ENCODE peak calls at places on chromosomes 5 and 9, in four cellular contexts. One of them, this sample, is unnamed.

GRCh38 chr5:143306040-143306439 is 97.4 kb downstream of the NR3C1 start:
- DNase-seq in HepG2: no peak
- DNase-seq in K562: no peak
- DNase-seq in GM12878: no peak
- DNase-seq in this sample: no peak

GRCh38 chr5:64811050-64811640 is 42.4 kb downstream of the CWC27 start:
- DNase-seq in HepG2: peak
- DNase-seq in K562: peak
- DNase-seq in GM12878: peak
- DNase-seq in this sample: no peak

GRCh38 chr5:91556-92263 is at the start of gene PLEKHG4B:
- DNase-seq in HepG2: no peak
- DNase-seq in K562: no peak
- DNase-seq in GM12878: no peak
- DNase-seq in this sample: peak

GRCh38 chr9:94717656-94718225 is 8.8 kb upstream of the AOPEP start:
- DNase-seq in HepG2: no peak
- DNase-seq in K562: no peak
- DNase-seq in GM12878: no peak
- DNase-seq in this sample: no peak

GRCh38 chr5:39200081-39200480 is 19.3 kb downstream of the FYB1 start:
- DNase-seq in HepG2: no peak
- DNase-seq in K562: no peak
- DNase-seq in GM12878: no peak
- DNase-seq in this sample: no peak

GRCh38 chr9:117929873-117930272 is 225.7 kb downstream of the TLR4 start:
- DNase-seq in HepG2: no peak
- DNase-seq in K562: no peak
- DNase-seq in GM12878: no peak
- DNase-seq in this sample: no peak

GRCh38 chr9:38235244-38235643 is 157.3 kb upstream of the ALDH1B1 start:
- DNase-seq in HepG2: no peak
- DNase-seq in K562: no peak
- DNase-seq in GM12878: no peak
- DNase-seq in this sample: no peak

GRCh38 chr9:7150153-7150890 is 392.5 kb downstream of the KDM4C start:
- DNase-seq in HepG2: no peak
- DNase-seq in K562: no peak
- DNase-seq in GM12878: no peak
- DNase-seq in this sample: no peak

GRCh38 chr9:70406446-70406862 is 8.0 kb downstream of the KLF9 start:
- DNase-seq in HepG2: no peak
- DNase-seq in K562: no peak
- DNase-seq in GM12878: no peak
- DNase-seq in this sample: no peak

GRCh38 chr5:176614805-176615478 is 5.0 kb upstream of the GPRIN1 start:
- DNase-seq in HepG2: no peak
- DNase-seq in K562: no peak
- DNase-seq in GM12878: no peak
- DNase-seq in this sample: no peak

GRCh38 chr5:154384480-154385235 is 61.1 kb upstream of the SAP30L start:
- DNase-seq in HepG2: no peak
- DNase-seq in K562: no peak
- DNase-seq in GM12878: peak
- DNase-seq in this sample: no peak

GRCh38 chr5:135482383-135482933 is 30.3 kb upstream of the TIFAB start:
- DNase-seq in HepG2: peak
- DNase-seq in K562: peak
- DNase-seq in GM12878: no peak
- DNase-seq in this sample: no peak

GRCh38 chr5:157989296-157989695 is 130.4 kb upstream of the CLINT1 start:
- DNase-seq in HepG2: no peak
- DNase-seq in K562: no peak
- DNase-seq in GM12878: no peak
- DNase-seq in this sample: no peak

GRCh38 chr9:13380903-13381302 is 101.4 kb upstream of the MPDZ start:
- DNase-seq in HepG2: no peak
- DNase-seq in K562: no peak
- DNase-seq in GM12878: no peak
- DNase-seq in this sample: no peak

GRCh38 chr5:44797723-44798122 is 11.0 kb upstream of the MRPS30 start:
- DNase-seq in HepG2: no peak
- DNase-seq in K562: no peak
- DNase-seq in GM12878: no peak
- DNase-seq in this sample: no peak

GRCh38 chr9:113375057-113376023 is 1.4 kb downstream of the HDHD3 start:
- DNase-seq in HepG2: no peak
- DNase-seq in K562: no peak
- DNase-seq in GM12878: no peak
- DNase-seq in this sample: no peak

GRCh38 chr5:112240011-112240410 is 179.1 kb downstream of the EPB41L4A start:
- DNase-seq in HepG2: no peak
- DNase-seq in K562: no peak
- DNase-seq in GM12878: no peak
- DNase-seq in this sample: no peak

GRCh38 chr5:129356846-129357245 is 103.3 kb upstream of the ADAMTS19 start:
- DNase-seq in HepG2: no peak
- DNase-seq in K562: no peak
- DNase-seq in GM12878: no peak
- DNase-seq in this sample: no peak

GRCh38 chr5:32280656-32281081 is 32.1 kb downstream of the MTMR12 start:
- DNase-seq in HepG2: no peak
- DNase-seq in K562: no peak
- DNase-seq in GM12878: peak
- DNase-seq in this sample: no peak

GRCh38 chr9:37293664-37294524 is 128.6 kb upstream of the GRHPR start:
- DNase-seq in HepG2: no peak
- DNase-seq in K562: peak
- DNase-seq in GM12878: peak
- DNase-seq in this sample: no peak

GRCh38 chr5:130836729-130837660 is 328.1 kb downstream of the HINT1 start:
- DNase-seq in HepG2: no peak
- DNase-seq in K562: no peak
- DNase-seq in GM12878: peak
- DNase-seq in this sample: no peak

GRCh38 chr5:55749387-55749786 is 11.5 kb downstream of the DDX4 start:
- DNase-seq in HepG2: no peak
- DNase-seq in K562: no peak
- DNase-seq in GM12878: no peak
- DNase-seq in this sample: no peak

GRCh38 chr5:154273963-154274827 is 83.7 kb downstream of the GALNT10 start:
- DNase-seq in HepG2: no peak
- DNase-seq in K562: no peak
- DNase-seq in GM12878: no peak
- DNase-seq in this sample: no peak

GRCh38 chr9:70658765-70659164 is 244.3 kb upstream of the KLF9 start:
- DNase-seq in HepG2: no peak
- DNase-seq in K562: no peak
- DNase-seq in GM12878: no peak
- DNase-seq in this sample: no peak

GRCh38 chr5:174559141-174559540 is 165.2 kb upstream of the MSX2 start:
- DNase-seq in HepG2: no peak
- DNase-seq in K562: no peak
- DNase-seq in GM12878: no peak
- DNase-seq in this sample: no peak

GRCh38 chr5:174283176-174283575 is 237.7 kb downstream of the NSG2 start:
- DNase-seq in HepG2: no peak
- DNase-seq in K562: no peak
- DNase-seq in GM12878: no peak
- DNase-seq in this sample: no peak

GRCh38 chr5:96093340-96093739 is 131.7 kb upstream of the ELL2 start:
- DNase-seq in HepG2: no peak
- DNase-seq in K562: no peak
- DNase-seq in GM12878: no peak
- DNase-seq in this sample: no peak

GRCh38 chr9:100700689-100701318 is 122.9 kb downstream of the CAVIN4 start:
- DNase-seq in HepG2: peak
- DNase-seq in K562: peak
- DNase-seq in GM12878: no peak
- DNase-seq in this sample: peak

GRCh38 chr5:12230659-12231058 is 326.4 kb upstream of the CTNND2 start:
- DNase-seq in HepG2: no peak
- DNase-seq in K562: no peak
- DNase-seq in GM12878: no peak
- DNase-seq in this sample: no peak

GRCh38 chr5:127076730-127077129 is 3.4 kb upstream of the C5orf63 start:
- DNase-seq in HepG2: no peak
- DNase-seq in K562: no peak
- DNase-seq in GM12878: no peak
- DNase-seq in this sample: no peak

GRCh38 chr5:170330568-170331054 is 33.0 kb upstream of the LCP2 start:
- DNase-seq in HepG2: no peak
- DNase-seq in K562: no peak
- DNase-seq in GM12878: no peak
- DNase-seq in this sample: no peak

GRCh38 chr9:68523367-68523936 is 17.2 kb downstream of the TMEM252 start:
- DNase-seq in HepG2: no peak
- DNase-seq in K562: no peak
- DNase-seq in GM12878: no peak
- DNase-seq in this sample: no peak

GRCh38 chr9:103167530-103167929 is 172.4 kb downstream of the CYLC2 start:
- DNase-seq in HepG2: no peak
- DNase-seq in K562: no peak
- DNase-seq in GM12878: no peak
- DNase-seq in this sample: no peak

GRCh38 chr9:89541798-89542197 is 43.9 kb upstream of the SEMA4D start:
- DNase-seq in HepG2: no peak
- DNase-seq in K562: no peak
- DNase-seq in GM12878: no peak
- DNase-seq in this sample: no peak

DNA sequence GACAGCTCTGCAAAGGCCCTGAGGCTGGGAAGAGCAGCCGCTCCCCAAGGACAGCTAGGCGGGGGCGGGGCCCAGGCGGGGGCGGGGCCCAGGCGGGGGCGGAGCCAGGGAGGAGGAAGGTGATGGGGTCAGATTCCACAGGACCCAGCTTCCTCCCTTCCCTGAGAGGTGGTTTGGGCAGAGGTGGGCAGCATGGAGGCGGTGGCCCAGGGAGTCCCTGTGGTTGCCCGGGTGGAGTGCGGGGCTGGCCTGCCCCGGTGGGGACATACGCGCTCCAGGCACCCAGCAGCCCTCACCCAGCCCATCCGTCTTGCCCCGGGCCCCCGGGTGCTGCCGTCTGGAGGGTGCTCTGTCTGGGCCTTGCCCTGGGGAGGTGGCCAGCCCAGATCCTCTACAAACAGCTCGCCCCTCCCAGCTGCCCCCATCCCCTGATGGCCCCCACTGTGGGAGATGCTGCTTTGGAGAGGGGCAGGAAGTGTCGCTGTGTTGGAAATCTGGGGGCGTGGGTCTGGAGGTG is 11.0 kb upstream of the RNU6ATAC start:
- DNase-seq in HepG2: no peak
- DNase-seq in K562: peak
- DNase-seq in GM12878: no peak
- DNase-seq in this sample: peak
- TF ChIP-seq NR2C2 in HepG2: no peak
- TF ChIP-seq NR2C2 in K562: no peak
- TF ChIP-seq NR2C2 in GM12878: no peak
- TF ChIP-seq NR2C2 in this sample: no peak

GRCh38 chr5:139659673-139660072 is 11.5 kb downstream of the CXXC5 start:
- DNase-seq in HepG2: no peak
- DNase-seq in K562: no peak
- DNase-seq in GM12878: no peak
- DNase-seq in this sample: no peak
- TF ChIP-seq NR2C2 in HepG2: no peak
- TF ChIP-seq NR2C2 in K562: no peak
- TF ChIP-seq NR2C2 in GM12878: no peak
- TF ChIP-seq NR2C2 in this sample: no peak

GRCh38 chr5:172178301-172179031 is 9.6 kb downstream of the STK10 start:
- DNase-seq in HepG2: no peak
- DNase-seq in K562: peak
- DNase-seq in GM12878: no peak
- DNase-seq in this sample: no peak
- TF ChIP-seq NR2C2 in HepG2: no peak
- TF ChIP-seq NR2C2 in K562: no peak
- TF ChIP-seq NR2C2 in GM12878: no peak
- TF ChIP-seq NR2C2 in this sample: no peak

GRCh38 chr5:73450672-73451217 is 2.2 kb upstream of the FOXD1 start:
- DNase-seq in HepG2: no peak
- DNase-seq in K562: no peak
- DNase-seq in GM12878: no peak
- DNase-seq in this sample: no peak
- TF ChIP-seq NR2C2 in HepG2: no peak
- TF ChIP-seq NR2C2 in K562: no peak
- TF ChIP-seq NR2C2 in GM12878: no peak
- TF ChIP-seq NR2C2 in this sample: no peak

GRCh38 chr5:180595046-180595379 is 3.7 kb upstream of the SCGB3A1 start:
- DNase-seq in HepG2: no peak
- DNase-seq in K562: no peak
- DNase-seq in GM12878: no peak
- DNase-seq in this sample: no peak

GRCh38 chr5:180598316-180598701 is 7.0 kb upstream of the SCGB3A1 start:
- DNase-seq in HepG2: no peak
- DNase-seq in K562: peak
- DNase-seq in GM12878: no peak
- DNase-seq in this sample: peak

GRCh38 chr5:180596115-180596667 is 4.9 kb upstream of the SCGB3A1 start:
- DNase-seq in HepG2: no peak
- DNase-seq in K562: no peak
- DNase-seq in GM12878: no peak
- DNase-seq in this sample: peak

GRCh38 chr5:180595381-180596114 is 4.2 kb upstream of the SCGB3A1 start:
- DNase-seq in HepG2: no peak
- DNase-seq in K562: no peak
- DNase-seq in GM12878: no peak
- DNase-seq in this sample: no peak

GRCh38 chr5:180596668-180597231 is 5.5 kb upstream of the SCGB3A1 start:
- DNase-seq in HepG2: no peak
- DNase-seq in K562: no peak
- DNase-seq in GM12878: no peak
- DNase-seq in this sample: peak
- TF ChIP-seq NR2C2 in HepG2: no peak
- TF ChIP-seq NR2C2 in K562: no peak
- TF ChIP-seq NR2C2 in GM12878: no peak
- TF ChIP-seq NR2C2 in this sample: no peak

GRCh38 chr5:69234457-69235268 is at the start of gene CDK7:
- DNase-seq in HepG2: peak
- DNase-seq in K562: peak
- DNase-seq in GM12878: peak
- DNase-seq in this sample: peak
- TF ChIP-seq NR2C2 in HepG2: peak
- TF ChIP-seq NR2C2 in K562: no peak
- TF ChIP-seq NR2C2 in GM12878: no peak
- TF ChIP-seq NR2C2 in this sample: no peak

GRCh38 chr9:122348791-122349190 is 22.0 kb upstream of the PTGS1 start:
- DNase-seq in HepG2: peak
- DNase-seq in K562: no peak
- DNase-seq in GM12878: no peak
- DNase-seq in this sample: no peak
- TF ChIP-seq NR2C2 in HepG2: peak
- TF ChIP-seq NR2C2 in K562: no peak
- TF ChIP-seq NR2C2 in GM12878: no peak
- TF ChIP-seq NR2C2 in this sample: no peak